ENCODE peak calls at places on chromosomes 16 and 17, in five cellular contexts. One of them, this sample, is unnamed.

GRCh38 chr17:42845918-42846593 is 1.7 kb downstream of the AOC2 start:
- DNase-seq in H7: no peak
- DNase-seq in ACHN: no peak
- DNase-seq in Peyer's patch: no peak
- DNase-seq in cerebellum: no peak
- DNase-seq in this sample: no peak

GRCh38 chr17:75573540-75573957 is 14.1 kb upstream of the MYO15B start:
- DNase-seq in H7: no peak
- DNase-seq in Peyer's patch: no peak
- DNase-seq in ACHN: no peak
- DNase-seq in cerebellum: no peak
- DNase-seq in this sample: no peak

GRCh38 chr17:47731396-47731795 is 1.6 kb upstream of the TBX21 start:
- DNase-seq in Peyer's patch: peak; percentile 28
- DNase-seq in H7: no peak
- DNase-seq in cerebellum: no peak
- DNase-seq in ACHN: no peak
- DNase-seq in this sample: no peak

GRCh38 chr16:78094998-78095397 is 4.5 kb upstream of the WWOX start:
- DNase-seq in ACHN: no peak
- DNase-seq in Peyer's patch: no peak
- DNase-seq in H7: no peak
- DNase-seq in cerebellum: no peak
- DNase-seq in this sample: no peak

GRCh38 chr17:61065263-61065773 is 334.3 kb upstream of the TBX2 start:
- DNase-seq in cerebellum: no peak
- DNase-seq in ACHN: peak; percentile 36
- DNase-seq in H7: peak; percentile 12
- DNase-seq in Peyer's patch: peak; percentile 46
- DNase-seq in this sample: peak; percentile 26

GRCh38 chr16:58306327-58306726 is 11.5 kb upstream of the PRSS54 start:
- DNase-seq in cerebellum: no peak
- DNase-seq in ACHN: peak; percentile 30
- DNase-seq in H7: no peak
- DNase-seq in Peyer's patch: peak; percentile 64
- DNase-seq in this sample: no peak

GRCh38 chr17:57782051-57782490 is 37.0 kb upstream of the CCDC182 start:
- DNase-seq in H7: peak; percentile 28
- DNase-seq in cerebellum: no peak
- DNase-seq in ACHN: no peak
- DNase-seq in Peyer's patch: no peak
- DNase-seq in this sample: peak; percentile 23

GRCh38 chr16:10616744-10617640 is 36.6 kb upstream of the EMP2 start:
- DNase-seq in Peyer's patch: peak; percentile 70
- DNase-seq in H7: peak; percentile 73
- DNase-seq in ACHN: peak; percentile 82
- DNase-seq in cerebellum: no peak
- DNase-seq in this sample: peak; percentile 70

GRCh38 chr17:11768981-11769380 is 170.7 kb downstream of the DNAH9 start:
- DNase-seq in H7: no peak
- DNase-seq in ACHN: no peak
- DNase-seq in Peyer's patch: no peak
- DNase-seq in cerebellum: no peak
- DNase-seq in this sample: no peak

GRCh38 chr17:66441012-66441703 is 138.7 kb downstream of the PRKCA start:
- DNase-seq in ACHN: no peak
- DNase-seq in cerebellum: no peak
- DNase-seq in H7: no peak
- DNase-seq in Peyer's patch: no peak
- DNase-seq in this sample: no peak

GRCh38 chr16:77191259-77191969 is 424 bp downstream of the MON1B start:
- DNase-seq in ACHN: peak; percentile 39
- DNase-seq in Peyer's patch: no peak
- DNase-seq in H7: no peak
- DNase-seq in cerebellum: no peak
- DNase-seq in this sample: no peak

GRCh38 chr16:27923751-27924150 is 139.8 kb downstream of the GSG1L start:
- DNase-seq in H7: no peak
- DNase-seq in Peyer's patch: no peak
- DNase-seq in ACHN: no peak
- DNase-seq in cerebellum: no peak
- DNase-seq in this sample: no peak

GRCh38 chr17:70172449-70172848 is 3.1 kb downstream of the KCNJ2 start:
- DNase-seq in H7: no peak
- DNase-seq in Peyer's patch: no peak
- DNase-seq in cerebellum: no peak
- DNase-seq in ACHN: no peak
- DNase-seq in this sample: no peak

GRCh38 chr16:2159052-2159838 is 3.7 kb downstream of the TRAF7 start:
- DNase-seq in H7: no peak
- DNase-seq in Peyer's patch: no peak
- DNase-seq in cerebellum: peak; percentile 74
- DNase-seq in ACHN: no peak
- DNase-seq in this sample: peak; percentile 33

GRCh38 chr17:50356892-50357510 is 11.1 kb downstream of the XYLT2 start:
- DNase-seq in Peyer's patch: peak; percentile 40
- DNase-seq in cerebellum: no peak
- DNase-seq in H7: peak; percentile 31
- DNase-seq in ACHN: no peak
- DNase-seq in this sample: no peak

GRCh38 chr16:71426069-71426879 is 15.6 kb downstream of the TLE7 start:
- DNase-seq in ACHN: no peak
- DNase-seq in Peyer's patch: peak; percentile 72
- DNase-seq in cerebellum: no peak
- DNase-seq in H7: peak; percentile 93
- DNase-seq in this sample: peak; percentile 100

GRCh38 chr17:48819466-48819865 is 2.4 kb upstream of the TTLL6 start:
- DNase-seq in ACHN: no peak
- DNase-seq in Peyer's patch: no peak
- DNase-seq in H7: no peak
- DNase-seq in cerebellum: no peak
- DNase-seq in this sample: no peak

This sample was measured in mesendoderm.